ENCODE peak calls at places on chromosomes 12 and 14, in five cellular contexts. Q is esophagus squamous epithelium, F is mammary epithelial cell, Z is hepatocyte, B is GM12864. E is an unnamed sample.

GRCh38 chr12:30874455-30875313 is 51.9 kb upstream of the TSPAN11 start:
- DNase-seq in Q (no peak), F (no peak), Z (no peak), B (no peak), E (no peak)

GRCh38 chr12:98388126-98388525 is 127.3 kb upstream of the TMPO start:
- DNase-seq in Q (no peak), F (no peak), Z (no peak), B (no peak), E (no peak)

GRCh38 chr12:59036973-59037807 is 116.9 kb upstream of the LRIG3 start:
- DNase-seq in Q (no peak), F (peak; percentile 73), Z (no peak), B (no peak), E (peak; percentile 76)

GRCh38 chr12:132161796-132162507 is 17.7 kb downstream of the NOC4L start:
- DNase-seq in Q (no peak), F (no peak), Z (no peak), B (no peak), E (no peak)

GRCh38 chr12:29082522-29082921 is 66.6 kb upstream of the FAR2 start:
- DNase-seq in Q (no peak), F (peak; percentile 80), Z (no peak), B (no peak), E (peak; percentile 22)

GRCh38 chr12:31756977-31757420 is 28.2 kb upstream of the AMN1 start:
- DNase-seq in Q (no peak), F (peak; percentile 87), Z (peak; percentile 70), B (no peak), E (no peak)

GRCh38 chr12:42588308-42588836 is 1.2 kb downstream of the PRICKLE1 start:
- DNase-seq in Q (no peak), F (peak; percentile 23), Z (peak; percentile 37), B (no peak), E (no peak)

GRCh38 chr12:16349132-16349463 is 1.7 kb downstream of the MGST1 start:
- DNase-seq in Q (no peak), F (peak; percentile 85), Z (peak; percentile 54), B (no peak), E (peak; percentile 93)

GRCh38 chr12:118237908-118238307 is 102.0 kb downstream of the PEBP1 start:
- DNase-seq in Q (no peak), F (peak; percentile 83), Z (peak; percentile 7), B (no peak), E (peak; percentile 13)

GRCh38 chr12:91818236-91819131 is 327.2 kb downstream of the BTG1 start:
- DNase-seq in Q (no peak), F (peak; percentile 59), Z (peak; percentile 6), B (no peak), E (no peak)

GRCh38 chr12:51005671-51006070 is 20.5 kb downstream of the SLC11A2 start:
- DNase-seq in Q (no peak), F (peak; percentile 31), Z (peak; percentile 32), B (no peak), E (no peak)

GRCh38 chr14:26808407-26808806 is 210.6 kb upstream of the NOVA1 start:
- DNase-seq in Q (no peak), F (no peak), Z (no peak), B (no peak), E (peak; percentile 0)

GRCh38 chr14:52649511-52649910 is 45.8 kb downstream of the ERO1A start:
- DNase-seq in Q (no peak), F (no peak), Z (no peak), B (no peak), E (no peak)

GRCh38 chr12:2165021-2165420 is 112.2 kb downstream of the CACNA1C start:
- DNase-seq in Q (no peak), F (no peak), Z (no peak), B (no peak), E (peak; percentile 59)

GRCh38 chr14:54673193-54674121 is 106.5 kb downstream of the SAMD4A start:
- DNase-seq in Q (no peak), F (no peak), Z (no peak), B (no peak), E (no peak)

GRCh38 chr12:130041983-130042812 is 120.1 kb upstream of the FZD10 start:
- DNase-seq in Q (no peak), F (no peak), Z (peak; percentile 80), B (no peak), E (no peak)

GRCh38 chr12:100127766-100128508 is 14.7 kb downstream of the BLTP3B start:
- DNase-seq in Q (no peak), F (peak; percentile 44), Z (peak; percentile 14), B (no peak), E (peak; percentile 78)

GRCh38 chr12:128337456-128338160 is 70.6 kb downstream of the TMEM132C start:
- DNase-seq in Q (no peak), F (no peak), Z (no peak), B (no peak), E (no peak)

GRCh38 chr14:98859301-98859700 is 412.7 kb downstream of the BCL11B start:
- DNase-seq in Q (no peak), F (no peak), Z (no peak), B (no peak), E (no peak)
- TF ChIP-seq CTCF in Q (no peak), F (no peak), Z (no peak), B (no peak), E (no peak)

DNA sequence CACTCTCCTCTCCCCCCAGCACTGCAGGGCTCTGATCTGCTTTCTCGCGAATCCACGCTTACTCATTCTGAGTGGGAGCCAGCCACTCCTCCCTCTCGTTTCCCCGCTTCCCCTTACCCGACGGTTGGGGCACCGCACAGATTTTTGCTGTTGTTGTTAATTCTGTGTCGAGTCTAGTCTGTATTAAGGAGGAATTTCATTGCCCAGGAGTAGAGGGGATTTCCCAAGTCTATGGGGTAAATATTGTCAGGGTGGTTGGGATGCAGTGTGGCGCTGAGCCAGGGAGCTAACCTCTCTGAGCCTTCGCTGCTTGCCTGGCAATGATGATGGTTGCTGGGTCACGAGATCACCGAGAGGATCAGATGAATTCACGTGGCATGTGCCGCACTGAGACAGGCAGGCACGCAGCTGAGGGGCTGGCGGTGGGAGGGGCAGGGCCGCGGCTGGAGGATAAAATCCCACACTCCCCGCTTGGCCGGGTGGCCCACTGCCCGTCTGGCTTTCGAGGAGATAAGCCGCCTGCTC is 18.5 kb downstream of the NCOR2 start:
- DNase-seq in Q (no peak), F (no peak), Z (peak; percentile 81), B (no peak), E (peak; percentile 87)
- H3K4me3 ChIP-seq in Q (no peak overlapping the region), F (no peak overlapping the region), Z (no peak overlapping the region), B (no peak overlapping the region), E (no peak overlapping the region)

DNA sequence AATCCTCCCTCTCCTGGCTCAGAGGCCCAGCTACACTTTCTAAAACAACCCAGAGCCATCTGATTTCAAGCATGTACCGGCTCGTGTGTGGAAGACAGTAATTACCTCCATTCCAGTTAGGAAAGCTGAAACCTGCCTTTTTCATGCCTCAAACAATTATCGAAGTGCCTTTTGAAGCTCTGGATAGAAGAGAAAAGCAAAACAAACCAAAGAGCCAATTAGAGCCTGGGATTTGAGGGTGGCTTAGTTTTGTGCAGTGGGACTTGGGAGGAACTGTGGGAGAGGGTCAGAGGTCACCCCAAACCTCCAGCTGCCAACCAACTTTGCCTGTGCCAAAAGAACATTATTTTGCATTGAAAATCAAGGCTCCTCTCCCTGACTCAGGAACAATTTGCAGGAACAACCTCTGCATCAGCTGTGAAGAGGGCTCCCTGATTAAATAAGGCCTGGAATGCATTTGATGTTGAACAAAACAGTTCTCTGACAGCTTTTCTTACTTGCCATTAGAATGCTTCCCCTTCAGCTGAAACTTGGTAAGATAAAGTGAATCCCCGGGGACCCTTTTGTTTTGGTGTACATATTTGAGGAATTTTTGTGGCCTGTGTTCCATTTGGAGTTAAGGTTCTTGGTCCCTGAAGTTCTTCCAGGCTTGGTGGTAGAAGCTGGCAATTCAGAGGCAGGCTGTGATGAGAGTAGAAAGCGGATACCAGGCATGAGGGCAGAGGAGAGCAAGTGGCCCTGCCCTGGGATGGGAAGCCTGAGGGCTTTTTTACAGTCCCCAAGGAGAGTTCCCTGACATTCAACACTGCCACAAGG is 270.1 kb downstream of the ZFP36L1 start:
- DNase-seq in Q (no peak), F (no peak), Z (no peak), B (no peak), E (peak; percentile 85)
- TF ChIP-seq CTCF in Q (no peak), F (no peak), Z (no peak), B (no peak), E (peak; percentile 35)

GRCh38 chr12:9740109-9740750 is 7.3 kb upstream of the CLECL1 start:
- DNase-seq in Q (no peak), F (no peak), Z (no peak), B (no peak), E (no peak)
- H3K4me3 ChIP-seq in Q (peak overlapping the region; percentile 19), F (no peak overlapping the region), Z (no peak overlapping the region), B (no peak overlapping the region), E (peak overlapping the region; percentile 20)

GRCh38 chr12:26402648-26403047 is 207.3 kb downstream of the SSPN start:
- DNase-seq in Q (no peak), F (peak; percentile 94), Z (peak; percentile 27), B (no peak), E (no peak)
- TF ChIP-seq CTCF in Q (no peak), F (peak; percentile 57), Z (peak; percentile 25), B (no peak), E (no peak)

GRCh38 chr14:70602254-70602653 is 1.8 kb upstream of the MED6 start:
- DNase-seq in Q (no peak), F (no peak), Z (no peak), B (no peak), E (no peak)

GRCh38 chr14:70595443-70596185 is 4.8 kb downstream of the MED6 start:
- DNase-seq in Q (no peak), F (peak; percentile 11), Z (no peak), B (no peak), E (no peak)

GRCh38 chr14:70600382-70601157 is at the start of gene MED6:
- DNase-seq in Q (peak; percentile 72), F (peak; percentile 86), Z (peak; percentile 97), B (peak; percentile 79), E (peak; percentile 89)

GRCh38 chr14:70601162-70601561 is 707 bp upstream of the MED6 start:
- DNase-seq in Q (no peak), F (no peak), Z (no peak), B (no peak), E (peak; percentile 47)
- H3K4me3 ChIP-seq in Q (peak overlapping the region; percentile 94), F (peak overlapping the region; percentile 52), Z (peak overlapping the region; percentile 34), B (peak overlapping the region; percentile 75), E (peak overlapping the region; percentile 65)

GRCh38 chr12:123938679-123939480 is 33.8 kb downstream of the CCDC92 start:
- DNase-seq in Q (no peak), F (no peak), Z (no peak), B (no peak), E (no peak)
- TF ChIP-seq CTCF in Q (no peak), F (peak; percentile 23), Z (peak; percentile 28), B (peak; percentile 42), E (peak; percentile 22)